ENCODE peak calls at places on chromosomes 6 and 20, in seven cellular contexts. One of them, this sample, is unnamed.

GRCh38 chr6:169961772-169962561 is 210.5 kb downstream of the ERMARD start:
- DNase-seq in cardiac muscle cell: peak; percentile 60
- DNase-seq in psoas muscle: no peak
- DNase-seq in neural crest cell: peak; percentile 61
- DNase-seq in bronchial epithelial cell: no peak
- DNase-seq in GM12865: no peak
- DNase-seq in dorsolateral prefrontal cortex: peak; percentile 44
- DNase-seq in this sample: peak; percentile 45

GRCh38 chr6:41033776-41034175 is 5.2 kb downstream of the UNC5CL start:
- DNase-seq in neural crest cell: no peak
- DNase-seq in cardiac muscle cell: no peak
- DNase-seq in bronchial epithelial cell: no peak
- DNase-seq in psoas muscle: no peak
- DNase-seq in dorsolateral prefrontal cortex: no peak
- DNase-seq in GM12865: no peak
- DNase-seq in this sample: no peak

GRCh38 chr6:51289041-51289440 is 470.4 kb downstream of the TFAP2B start:
- DNase-seq in cardiac muscle cell: no peak
- DNase-seq in GM12865: no peak
- DNase-seq in dorsolateral prefrontal cortex: no peak
- DNase-seq in neural crest cell: no peak
- DNase-seq in bronchial epithelial cell: peak; percentile 54
- DNase-seq in psoas muscle: no peak
- DNase-seq in this sample: no peak

GRCh38 chr20:137668-138131 is 4.7 kb upstream of the DEFB126 start:
- DNase-seq in bronchial epithelial cell: no peak
- DNase-seq in neural crest cell: no peak
- DNase-seq in dorsolateral prefrontal cortex: no peak
- DNase-seq in GM12865: peak; percentile 13
- DNase-seq in cardiac muscle cell: no peak
- DNase-seq in psoas muscle: no peak
- DNase-seq in this sample: no peak

GRCh38 chr20:19072988-19073387 is 139.5 kb upstream of the SLC24A3 start:
- DNase-seq in GM12865: no peak
- DNase-seq in psoas muscle: no peak
- DNase-seq in dorsolateral prefrontal cortex: no peak
- DNase-seq in neural crest cell: no peak
- DNase-seq in cardiac muscle cell: no peak
- DNase-seq in bronchial epithelial cell: no peak
- DNase-seq in this sample: no peak

GRCh38 chr6:151917531-151918329 is 110.2 kb downstream of the ESR1 start:
- DNase-seq in psoas muscle: no peak
- DNase-seq in GM12865: no peak
- DNase-seq in neural crest cell: no peak
- DNase-seq in cardiac muscle cell: no peak
- DNase-seq in dorsolateral prefrontal cortex: no peak
- DNase-seq in bronchial epithelial cell: peak; percentile 70
- DNase-seq in this sample: no peak

GRCh38 chr6:170287371-170287876 is 3.5 kb downstream of the DLL1 start:
- DNase-seq in dorsolateral prefrontal cortex: no peak
- DNase-seq in bronchial epithelial cell: no peak
- DNase-seq in GM12865: no peak
- DNase-seq in psoas muscle: no peak
- DNase-seq in cardiac muscle cell: no peak
- DNase-seq in neural crest cell: no peak
- DNase-seq in this sample: no peak

GRCh38 chr6:151067684-151068596 is 171.8 kb upstream of the AKAP12 start:
- DNase-seq in bronchial epithelial cell: peak; percentile 99
- DNase-seq in GM12865: no peak
- DNase-seq in neural crest cell: no peak
- DNase-seq in dorsolateral prefrontal cortex: no peak
- DNase-seq in psoas muscle: peak; percentile 55
- DNase-seq in cardiac muscle cell: no peak
- DNase-seq in this sample: no peak

GRCh38 chr6:12160350-12160749 is 129.8 kb upstream of the EDN1 start:
- DNase-seq in GM12865: no peak
- DNase-seq in dorsolateral prefrontal cortex: no peak
- DNase-seq in neural crest cell: no peak
- DNase-seq in bronchial epithelial cell: no peak
- DNase-seq in psoas muscle: no peak
- DNase-seq in cardiac muscle cell: no peak
- DNase-seq in this sample: no peak

GRCh38 chr6:140538926-140539325 is 1164.5 kb upstream of the CITED2 start:
- DNase-seq in cardiac muscle cell: no peak
- DNase-seq in neural crest cell: no peak
- DNase-seq in bronchial epithelial cell: peak; percentile 14
- DNase-seq in GM12865: no peak
- DNase-seq in psoas muscle: no peak
- DNase-seq in dorsolateral prefrontal cortex: no peak
- DNase-seq in this sample: no peak
- TF ChIP-seq CTCF in cardiac muscle cell: no peak
- TF ChIP-seq CTCF in neural crest cell: no peak
- TF ChIP-seq CTCF in bronchial epithelial cell: no peak
- TF ChIP-seq CTCF in GM12865: no peak
- TF ChIP-seq CTCF in psoas muscle: no peak
- TF ChIP-seq CTCF in dorsolateral prefrontal cortex: no peak
- TF ChIP-seq CTCF in this sample: no peak

GRCh38 chr6:5998236-5998635 is 8.5 kb downstream of the NRN1 start:
- DNase-seq in GM12865: no peak
- DNase-seq in cardiac muscle cell: no peak
- DNase-seq in neural crest cell: no peak
- DNase-seq in bronchial epithelial cell: no peak
- DNase-seq in psoas muscle: no peak
- DNase-seq in dorsolateral prefrontal cortex: no peak
- DNase-seq in this sample: no peak

GRCh38 chr6:5999688-6000608 is 6.8 kb downstream of the NRN1 start:
- DNase-seq in cardiac muscle cell: no peak
- DNase-seq in bronchial epithelial cell: no peak
- DNase-seq in neural crest cell: no peak
- DNase-seq in psoas muscle: no peak
- DNase-seq in dorsolateral prefrontal cortex: no peak
- DNase-seq in GM12865: no peak
- DNase-seq in this sample: no peak

GRCh38 chr6:5996701-5997419 is 9.9 kb downstream of the NRN1 start:
- DNase-seq in psoas muscle: no peak
- DNase-seq in neural crest cell: peak; percentile 42
- DNase-seq in bronchial epithelial cell: no peak
- DNase-seq in cardiac muscle cell: peak; percentile 43
- DNase-seq in dorsolateral prefrontal cortex: peak; percentile 63
- DNase-seq in GM12865: no peak
- DNase-seq in this sample: no peak

GRCh38 chr6:5997420-5998093 is 9.2 kb downstream of the NRN1 start:
- DNase-seq in dorsolateral prefrontal cortex: no peak
- DNase-seq in bronchial epithelial cell: no peak
- DNase-seq in neural crest cell: peak; percentile 45
- DNase-seq in cardiac muscle cell: no peak
- DNase-seq in psoas muscle: no peak
- DNase-seq in GM12865: peak; percentile 23
- DNase-seq in this sample: no peak

DNA sequence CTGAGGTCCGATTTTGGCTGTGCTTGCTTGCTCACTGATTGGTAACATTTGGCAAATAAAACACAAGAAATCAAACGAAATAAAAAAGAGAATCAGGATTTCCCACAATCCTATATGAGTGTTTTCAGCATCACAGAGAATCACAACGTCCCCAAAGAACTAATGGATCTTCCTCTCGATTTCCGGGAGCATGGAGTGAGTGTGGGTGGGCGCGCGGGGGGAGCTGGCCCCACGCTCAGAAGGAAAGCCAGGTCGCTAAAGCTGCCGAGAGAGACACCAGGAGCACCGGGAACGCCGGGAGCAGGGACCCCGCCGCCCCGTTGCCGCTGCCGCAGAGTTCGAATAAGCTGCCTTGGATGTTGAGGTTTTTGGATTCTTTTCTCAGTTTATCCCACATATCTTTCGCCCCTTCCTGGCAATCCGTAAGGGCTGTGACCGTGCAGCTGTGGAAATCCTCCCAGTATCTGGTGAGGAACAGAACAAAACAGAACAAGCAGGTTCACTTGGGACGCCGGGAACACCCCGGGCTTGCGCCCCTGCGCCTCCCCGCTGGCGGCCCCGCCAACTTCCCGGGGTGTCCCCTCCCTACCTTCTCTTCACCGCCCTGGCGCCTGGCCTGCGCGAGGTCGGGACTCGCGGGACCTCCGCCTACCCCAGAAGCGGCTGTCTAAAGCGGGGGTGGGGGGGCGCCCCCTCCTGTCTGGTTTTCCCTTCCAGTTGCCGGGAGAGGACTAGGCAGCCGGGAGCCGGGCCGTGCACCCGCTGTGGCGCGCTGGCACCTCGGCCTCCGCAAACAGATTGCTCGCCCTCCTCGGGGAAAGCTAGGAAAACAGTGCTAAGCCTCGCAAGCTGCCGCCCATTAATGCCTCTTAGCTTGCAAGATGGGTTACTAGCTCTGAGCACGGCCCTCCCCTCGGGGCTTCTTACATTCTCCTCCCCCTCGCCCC is 7.7 kb downstream of the NRN1 start:
- DNase-seq in cardiac muscle cell: peak; percentile 32
- DNase-seq in psoas muscle: no peak
- DNase-seq in GM12865: no peak
- DNase-seq in neural crest cell: peak; percentile 24
- DNase-seq in dorsolateral prefrontal cortex: peak; percentile 60
- DNase-seq in bronchial epithelial cell: no peak
- DNase-seq in this sample: no peak
- TF ChIP-seq CTCF in cardiac muscle cell: no peak
- TF ChIP-seq CTCF in psoas muscle: peak; percentile 6
- TF ChIP-seq CTCF in GM12865: no peak
- TF ChIP-seq CTCF in neural crest cell: no peak
- TF ChIP-seq CTCF in dorsolateral prefrontal cortex: peak; percentile 11
- TF ChIP-seq CTCF in bronchial epithelial cell: no peak
- TF ChIP-seq CTCF in this sample: no peak

GRCh38 chr6:119962505-119962904 is 612.9 kb upstream of the MAN1A1 start:
- DNase-seq in GM12865: no peak
- DNase-seq in bronchial epithelial cell: no peak
- DNase-seq in psoas muscle: no peak
- DNase-seq in dorsolateral prefrontal cortex: no peak
- DNase-seq in neural crest cell: no peak
- DNase-seq in cardiac muscle cell: no peak
- DNase-seq in this sample: no peak

GRCh38 chr6:119965900-119966299 is 616.3 kb upstream of the MAN1A1 start:
- DNase-seq in bronchial epithelial cell: no peak
- DNase-seq in psoas muscle: no peak
- DNase-seq in cardiac muscle cell: no peak
- DNase-seq in dorsolateral prefrontal cortex: no peak
- DNase-seq in GM12865: no peak
- DNase-seq in neural crest cell: no peak
- DNase-seq in this sample: no peak

GRCh38 chr6:119966484-119966883 is 616.9 kb upstream of the MAN1A1 start:
- DNase-seq in dorsolateral prefrontal cortex: no peak
- DNase-seq in neural crest cell: no peak
- DNase-seq in bronchial epithelial cell: no peak
- DNase-seq in GM12865: peak; percentile 52
- DNase-seq in psoas muscle: no peak
- DNase-seq in cardiac muscle cell: no peak
- DNase-seq in this sample: no peak
- TF ChIP-seq CTCF in dorsolateral prefrontal cortex: no peak
- TF ChIP-seq CTCF in neural crest cell: no peak
- TF ChIP-seq CTCF in bronchial epithelial cell: no peak
- TF ChIP-seq CTCF in GM12865: peak; percentile 42
- TF ChIP-seq CTCF in psoas muscle: no peak
- TF ChIP-seq CTCF in cardiac muscle cell: no peak
- TF ChIP-seq CTCF in this sample: no peak

DNA sequence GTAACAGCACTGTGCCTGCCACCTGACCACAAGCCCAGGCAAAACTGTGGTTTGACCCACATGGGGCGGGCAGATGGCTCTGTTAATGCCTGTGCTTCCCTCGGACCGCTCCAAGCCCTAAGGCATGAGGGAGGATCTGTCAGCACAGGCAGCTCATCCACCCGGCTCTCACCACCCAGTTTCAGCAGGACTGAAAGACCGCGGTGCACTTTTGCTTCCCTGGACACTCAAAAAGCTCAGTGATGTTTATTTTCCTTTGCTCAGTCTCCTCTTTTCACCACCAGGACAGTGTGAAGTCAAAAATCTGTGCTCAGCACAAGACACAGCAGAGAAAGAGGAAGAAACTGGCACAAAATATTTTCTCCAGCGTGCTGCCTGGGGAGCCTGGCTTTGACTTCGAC is 441.9 kb upstream of the JARID2 start:
- DNase-seq in dorsolateral prefrontal cortex: no peak
- DNase-seq in bronchial epithelial cell: peak; percentile 63
- DNase-seq in psoas muscle: no peak
- DNase-seq in neural crest cell: no peak
- DNase-seq in cardiac muscle cell: no peak
- DNase-seq in GM12865: no peak
- DNase-seq in this sample: no peak
- TF ChIP-seq CTCF in dorsolateral prefrontal cortex: no peak
- TF ChIP-seq CTCF in bronchial epithelial cell: no peak
- TF ChIP-seq CTCF in psoas muscle: no peak
- TF ChIP-seq CTCF in neural crest cell: no peak
- TF ChIP-seq CTCF in cardiac muscle cell: no peak
- TF ChIP-seq CTCF in GM12865: no peak
- TF ChIP-seq CTCF in this sample: no peak